ENCODE peak calls at places on chromosomes 7 and 10, in four cellular contexts. T, A, G and R are unnamed samples.

GRCh38 chr7:128713794-128714193 is 25.4 kb upstream of the CALU start:
- DNase-seq in A (no peak), G (no peak), T (no peak), R (no peak)

GRCh38 chr7:41984888-41985287 is 252.1 kb downstream of the GLI3 start:
- DNase-seq in G (no peak), A (peak), T (no peak), R (peak)

GRCh38 chr10:44860811-44861751 is 50.1 kb upstream of the TMEM72 start:
- DNase-seq in G (no peak), A (peak), T (no peak), R (peak)

GRCh38 chr7:104160375-104160774 is 47.4 kb downstream of the ORC5 start:
- DNase-seq in A (peak), T (peak), G (no peak), R (peak)

GRCh38 chr10:98416589-98416988 is 1.6 kb upstream of the PYROXD2 start:
- DNase-seq in G (no peak), A (no peak), T (no peak), R (no peak)

GRCh38 chr7:2381227-2381626 is 22.2 kb upstream of the CHST12 start:
- DNase-seq in A (no peak), T (no peak), G (no peak), R (no peak)

GRCh38 chr7:100475549-100475948 is 3.5 kb downstream of the TSC22D4 start:
- DNase-seq in A (no peak), T (no peak), G (no peak), R (no peak)

GRCh38 chr7:135224027-135224426 is 9.6 kb upstream of the STRA8 start:
- DNase-seq in G (no peak), A (no peak), T (no peak), R (no peak)

GRCh38 chr7:127895814-127896280 is 135.4 kb downstream of the LRRC4 start:
- DNase-seq in A (peak), T (no peak), G (no peak), R (no peak)

GRCh38 chr7:13641699-13642098 is 347.8 kb downstream of the ETV1 start:
- DNase-seq in T (no peak), G (no peak), A (peak), R (peak)

GRCh38 chr7:27930910-27931476 is 191.0 kb downstream of the TAX1BP1 start:
- DNase-seq in G (no peak), T (no peak), A (no peak), R (no peak)

GRCh38 chr10:65133652-65134051 is 1612.5 kb downstream of the REEP3 start:
- DNase-seq in T (no peak), G (no peak), A (no peak), R (no peak)

GRCh38 chr7:38506756-38507155 is 124.4 kb downstream of the AMPH start:
- DNase-seq in G (no peak), T (no peak), A (peak), R (peak)

GRCh38 chr10:86333813-86334514 is 32.6 kb downstream of the GRID1 start:
- DNase-seq in T (no peak), A (no peak), G (peak), R (no peak)

GRCh38 chr7:137667633-137668387 is 179.0 kb downstream of the DGKI start:
- DNase-seq in T (no peak), A (peak), G (no peak), R (peak)

GRCh38 chr10:56920586-56921250 is 559.7 kb upstream of the ZWINT start:
- DNase-seq in A (no peak), G (no peak), T (no peak), R (no peak)

GRCh38 chr10:35194906-35195305 is 68.3 kb downstream of the CREM start:
- DNase-seq in G (no peak), T (peak), A (peak), R (peak)

GRCh38 chr7:377069-378040 is 87.4 kb downstream of the FOXL3 start:
- DNase-seq in T (no peak), G (peak), A (no peak), R (no peak)

GRCh38 chr10:124041684-124042445 is 51.5 kb downstream of the CHST15 start:
- DNase-seq in T (no peak), G (no peak), A (peak), R (peak)

GRCh38 chr7:36749282-36749960 is 25.1 kb upstream of the AOAH start:
- DNase-seq in T (no peak), G (no peak), A (peak), R (peak)

GRCh38 chr10:127044191-127044590 is 139.0 kb downstream of the DOCK1 start:
- DNase-seq in T (no peak), A (no peak), G (no peak), R (no peak)

GRCh38 chr7:867406-868188 is 8.8 kb upstream of the GET4 start:
- DNase-seq in G (no peak), T (no peak), A (peak), R (peak)

GRCh38 chr7:55420535-55420934 is 55.4 kb downstream of the LANCL2 start:
- DNase-seq in G (no peak), A (no peak), T (no peak), R (peak)

GRCh38 chr7:96061844-96062243 is 260.1 kb downstream of the SLC25A13 start:
- DNase-seq in G (no peak), A (peak), T (no peak), R (peak)

GRCh38 chr10:3848768-3849643 is 64.0 kb upstream of the KLF6 start:
- DNase-seq in G (no peak), A (peak), T (peak), R (peak)

GRCh38 chr10:68269562-68269961 is 37.6 kb upstream of the ATOH7 start:
- DNase-seq in A (no peak), G (no peak), T (no peak), R (no peak)
- TF ChIP-seq CTCF in A (no peak), G (no peak), T (no peak), R (no peak)

GRCh38 chr10:69467928-69468770 is 16.9 kb downstream of the TSPAN15 start:
- DNase-seq in G (no peak), T (no peak), A (no peak), R (no peak)
- H3K4me3 ChIP-seq in G (no peak), T (no peak), A (no peak), R (no peak)

GRCh38 chr10:12264204-12264908 is 68.4 kb downstream of the CDC123 start:
- DNase-seq in T (peak), A (peak), G (peak), R (peak)
- TF ChIP-seq CTCF in T (peak), A (peak), G (peak), R (peak)

GRCh38 chr10:79113827-79114226 is 45.1 kb downstream of the ZMIZ1 start:
- DNase-seq in T (peak), A (no peak), G (no peak), R (no peak)
- H3K4me3 ChIP-seq in T (peak), A (no peak), G (no peak), R (no peak)